ENCODE peak calls at places on chromosomes 7 and 10, in six cellular contexts. H is fibroblast of lung, D is left ventricle myocardium inferior, U is right lobe of liver, V is GM23338, Z is transverse colon. T is an unnamed sample. For H3K4me1, the result is how much of the 10 kb centered on the place peaks cover.

GRCh38 chr10:86261933-86262665 is 104.5 kb downstream of the GRID1 start:
- DNase-seq in D (no peak), U (no peak), Z (no peak), V (peak), H (no peak), T (no peak)

GRCh38 chr7:1562611-1563051 is 6.6 kb upstream of the TMEM184A start:
- DNase-seq in D (no peak), U (no peak), H (peak), Z (no peak), V (no peak), T (no peak)

GRCh38 chr7:83060218-83060617 is 102.5 kb downstream of the PCLO start:
- DNase-seq in V (no peak), Z (no peak), D (peak), U (peak), H (no peak), T (no peak)

GRCh38 chr10:128099901-128100300 is 26.3 kb downstream of the MKI67 start:
- DNase-seq in Z (no peak), H (no peak), D (no peak), U (no peak), V (no peak), T (no peak)

GRCh38 chr7:81447351-81447952 is 322.4 kb downstream of the HGF start:
- DNase-seq in V (peak), U (no peak), D (no peak), Z (peak), H (peak), T (no peak)

GRCh38 chr10:14327535-14327934 is 3.2 kb downstream of the FRMD4A start:
- DNase-seq in Z (no peak), U (no peak), D (no peak), H (no peak), V (no peak), T (no peak)

GRCh38 chr7:43314379-43315158 is 202.1 kb downstream of the HECW1 start:
- DNase-seq in Z (no peak), H (no peak), V (no peak), D (no peak), U (no peak), T (no peak)

GRCh38 chr7:115779561-115779960 is 251.0 kb downstream of the TFEC start:
- DNase-seq in V (no peak), Z (no peak), D (no peak), U (no peak), H (peak), T (no peak)

GRCh38 chr7:32890553-32891045 is 961 bp downstream of the KBTBD2 start:
- DNase-seq in H (peak), D (no peak), V (peak), Z (peak), U (no peak), T (no peak)

GRCh38 chr10:129971381-129972144 is 7.5 kb upstream of the EBF3 start:
- DNase-seq in V (peak), Z (peak), H (peak), D (peak), U (peak), T (peak)

GRCh38 chr10:16449454-16449853 is 12.6 kb downstream of the PTER start:
- DNase-seq in V (no peak), H (no peak), U (no peak), D (no peak), Z (no peak), T (no peak)

GRCh38 chr10:124936813-124937212 is 5.1 kb upstream of the ZRANB1 start:
- DNase-seq in Z (no peak), U (no peak), D (no peak), V (no peak), H (no peak), T (no peak)

GRCh38 chr7:155167706-155168365 is 97.7 kb downstream of the HTR5A start:
- DNase-seq in D (no peak), H (no peak), V (no peak), U (no peak), Z (no peak), T (no peak)

DNA sequence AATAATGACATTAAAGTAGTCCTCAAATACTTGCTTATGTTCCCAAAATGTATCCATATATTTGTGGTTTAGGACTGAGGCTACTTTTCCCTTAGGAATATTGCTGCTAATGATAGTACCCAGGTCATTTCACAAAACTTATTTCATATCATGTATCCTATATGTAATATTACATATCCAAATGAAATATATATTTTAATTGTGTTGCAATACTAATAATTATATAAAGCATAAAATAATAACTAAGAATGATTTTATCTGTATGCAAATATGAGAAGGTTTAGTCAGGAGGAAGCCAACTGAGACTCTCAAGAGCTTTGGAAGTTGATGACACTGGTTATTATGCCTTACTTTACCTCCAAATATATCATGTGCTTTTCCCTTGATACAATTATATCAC is 231.5 kb upstream of the KLF14 start:
- DNase-seq in U (no peak), D (no peak), Z (no peak), V (no peak), H (no peak), T (no peak)
- H3K4me1 ChIP-seq in U (under half), D (half or more), Z (under half), V (under half), H (under half), T (half or more)

GRCh38 chr7:17947606-17948005 is 7.3 kb upstream of the SNX13 start:
- DNase-seq in V (no peak), U (no peak), Z (no peak), D (no peak), H (no peak), T (no peak)

GRCh38 chr7:17946591-17946990 is 6.3 kb upstream of the SNX13 start:
- DNase-seq in H (no peak), Z (no peak), U (no peak), V (no peak), D (no peak), T (no peak)

GRCh38 chr7:17952387-17952786 is 12.1 kb upstream of the SNX13 start:
- DNase-seq in Z (no peak), U (no peak), H (no peak), V (no peak), D (no peak), T (no peak)

GRCh38 chr7:17951745-17952254 is 11.5 kb upstream of the SNX13 start:
- DNase-seq in D (no peak), Z (no peak), H (no peak), U (no peak), V (no peak), T (no peak)

GRCh38 chr7:17948503-17949238 is 8.4 kb upstream of the SNX13 start:
- DNase-seq in Z (no peak), V (no peak), H (no peak), U (no peak), D (no peak), T (no peak)
- H3K4me3 ChIP-seq in Z (no peak), V (no peak), H (no peak), U (no peak), D (no peak), T (no peak)

DNA sequence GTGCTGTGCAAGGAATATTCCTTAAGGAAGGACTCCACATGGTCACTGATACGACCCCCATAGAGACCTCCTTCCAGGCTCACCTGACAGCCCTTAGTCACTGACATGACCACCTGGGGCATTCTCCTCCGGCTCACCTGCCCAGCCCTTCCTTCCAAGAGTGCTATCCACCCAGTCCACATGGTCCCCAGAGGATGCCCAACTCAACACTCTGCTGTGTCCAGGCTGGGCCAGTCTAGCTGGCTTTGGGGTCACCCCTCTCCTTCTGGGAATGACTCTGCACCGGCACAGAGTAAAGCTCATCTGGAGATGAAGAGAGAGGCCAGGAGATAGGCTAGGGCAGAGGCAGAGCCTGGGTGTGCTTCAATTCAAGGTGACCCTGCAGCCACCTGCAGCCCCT is 300.8 kb downstream of the TNS3 start:
- DNase-seq in H (no peak), Z (no peak), U (no peak), D (no peak), V (no peak), T (no peak)
- TF ChIP-seq CTCF in H (no peak), Z (no peak), U (no peak), D (no peak), V (no peak), T (no peak)

DNA sequence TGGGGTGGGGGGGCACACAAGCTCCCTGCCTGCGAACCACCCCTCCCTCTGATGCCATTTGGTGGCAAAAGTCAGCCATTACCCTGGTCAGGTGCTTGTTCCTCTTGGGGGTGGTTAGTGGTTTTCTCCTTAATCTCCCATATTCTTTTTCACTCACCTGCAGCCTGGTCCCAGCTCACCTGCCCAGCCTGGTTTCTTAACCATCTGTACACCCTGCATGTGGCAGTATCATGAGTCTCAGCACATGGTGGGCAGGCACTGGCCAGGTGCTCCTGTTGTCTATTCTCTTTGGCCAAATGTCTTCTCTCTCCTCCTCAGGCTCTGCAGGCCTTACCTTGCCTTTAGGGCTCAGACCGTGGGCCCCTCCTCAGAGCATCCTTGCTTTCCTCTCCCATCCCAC is 30.5 kb downstream of the OGDH start:
- DNase-seq in H (no peak), Z (no peak), U (no peak), D (no peak), V (no peak), T (no peak)
- H3K4me1 ChIP-seq in H (under half), Z (half or more), U (under half), D (half or more), V (under half), T (half or more)

DNA sequence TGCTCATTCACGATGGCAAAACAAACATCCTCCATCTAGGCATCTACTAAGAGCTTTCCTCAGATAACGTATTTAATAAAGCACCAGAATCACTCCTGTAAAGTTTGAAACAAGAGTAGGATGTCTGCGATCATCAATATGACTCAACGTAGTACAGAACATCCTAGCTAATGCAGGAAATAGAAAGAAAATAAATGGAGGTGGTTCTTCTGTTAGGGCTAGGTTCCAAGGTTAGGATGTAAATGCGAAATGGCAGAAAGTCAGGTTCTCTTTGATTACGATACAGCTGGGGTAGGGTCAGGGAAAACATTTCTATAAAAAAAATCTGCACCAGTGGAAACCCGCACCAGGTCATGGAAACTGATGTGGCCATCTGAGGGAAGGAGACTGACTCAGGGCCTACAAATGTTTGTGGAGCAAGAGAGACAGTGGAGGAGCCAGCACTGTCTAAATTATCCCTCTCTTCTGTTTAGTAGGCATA is 29.1 kb downstream of the CCDC6 start:
- DNase-seq in D (no peak), H (peak), V (no peak), U (no peak), Z (no peak), T (no peak)
- H3K4me3 ChIP-seq in D (no peak), H (no peak), V (no peak), U (no peak), Z (no peak), T (no peak)

GRCh38 chr7:158570449-158571170 is 17.0 kb downstream of the PTPRN2 start:
- DNase-seq in U (no peak), D (no peak), V (no peak), H (no peak), Z (no peak), T (no peak)

GRCh38 chr7:158573310-158573709 is 14.3 kb downstream of the PTPRN2 start:
- DNase-seq in V (no peak), U (no peak), Z (no peak), H (no peak), D (no peak), T (no peak)

GRCh38 chr7:158572000-158572828 is 15.4 kb downstream of the PTPRN2 start:
- DNase-seq in U (no peak), Z (no peak), V (peak), D (no peak), H (no peak), T (no peak)

GRCh38 chr7:158576050-158576762 is 11.4 kb downstream of the PTPRN2 start:
- DNase-seq in V (no peak), Z (no peak), D (no peak), H (no peak), U (no peak), T (no peak)

GRCh38 chr7:158574308-158575036 is 13.2 kb downstream of the PTPRN2 start:
- DNase-seq in U (no peak), D (no peak), Z (no peak), V (no peak), H (no peak), T (no peak)
- TF ChIP-seq CTCF in U (no peak), D (no peak), Z (no peak), V (peak), H (no peak), T (no peak)

T was measured in heart right ventricle.